ENCODE peak calls at places on chromosomes 11 and 22, in seven cellular contexts. U is ovary, J is spleen, T is stomach, D is transverse colon, X is A549, G is HCT116. F is an unnamed sample.

GRCh38 chr22:22348127-22348814 is 103.7 kb downstream of the VPREB1 start:
- DNase-seq in U (no peak), J (no peak), T (no peak), D (no peak), X (peak; percentile 7), G (peak; percentile 26), F (no peak)

GRCh38 chr11:9815486-9816136 is 151.7 kb downstream of the SWAP70 start:
- DNase-seq in U (no peak), J (no peak), T (no peak), D (no peak), X (peak; percentile 54), G (no peak), F (no peak)

GRCh38 chr11:94128171-94128745 is 383 bp upstream of the PANX1 start:
- DNase-seq in U (no peak), J (peak; percentile 84), T (peak; percentile 38), D (peak; percentile 57), X (no peak), G (no peak), F (no peak)

GRCh38 chr22:20998411-20999336 is 3.2 kb downstream of the THAP7 start:
- DNase-seq in U (no peak), J (no peak), T (no peak), D (no peak), X (no peak), G (no peak), F (no peak)

GRCh38 chr22:32331918-32332725 is 25.5 kb upstream of the RFPL3 start:
- DNase-seq in U (no peak), J (peak; percentile 53), T (peak; percentile 20), D (peak; percentile 2), X (no peak), G (no peak), F (no peak)

GRCh38 chr22:41966225-41966606 is 3.0 kb upstream of the SEPTIN3 start:
- DNase-seq in U (no peak), J (no peak), T (no peak), D (no peak), X (no peak), G (no peak), F (no peak)

GRCh38 chr11:11157201-11157600 is 195.8 kb downstream of the CSNK2A3 start:
- DNase-seq in U (no peak), J (no peak), T (no peak), D (no peak), X (peak; percentile 37), G (peak; percentile 21), F (no peak)

GRCh38 chr11:32141886-32142546 is 51.1 kb downstream of the RCN1 start:
- DNase-seq in U (no peak), J (no peak), T (no peak), D (no peak), X (no peak), G (no peak), F (no peak)

GRCh38 chr11:13098067-13098466 is 89.0 kb downstream of the RASSF10 start:
- DNase-seq in U (no peak), J (no peak), T (no peak), D (no peak), X (peak; percentile 65), G (no peak), F (no peak)

GRCh38 chr22:40220316-40221054 is 42.8 kb downstream of the TNRC6B start:
- DNase-seq in U (peak; percentile 54), J (no peak), T (no peak), D (no peak), X (no peak), G (no peak), F (no peak)

GRCh38 chr11:2554338-2555240 is 109.8 kb downstream of the KCNQ1 start:
- DNase-seq in U (peak; percentile 21), J (peak; percentile 55), T (no peak), D (peak; percentile 2), X (no peak), G (no peak), F (no peak)

GRCh38 chr22:25748704-25749103 is 6.7 kb downstream of the MYO18B start:
- DNase-seq in U (no peak), J (no peak), T (peak; percentile 55), D (peak; percentile 69), X (no peak), G (no peak), F (no peak)

GRCh38 chr11:94895971-94896370 is 77.4 kb downstream of the CWC15 start:
- DNase-seq in U (no peak), J (no peak), T (no peak), D (no peak), X (peak; percentile 18), G (no peak), F (no peak)

GRCh38 chr11:83282084-83282716 is 4.0 kb downstream of the CCDC90B start:
- DNase-seq in U (no peak), J (no peak), T (no peak), D (no peak), X (no peak), G (no peak), F (no peak)

GRCh38 chr11:34284836-34285235 is 73.0 kb downstream of the ABTB2 start:
- DNase-seq in U (no peak), J (no peak), T (no peak), D (no peak), X (no peak), G (no peak), F (no peak)

GRCh38 chr11:5304046-5304445 is 2.3 kb upstream of the OR51B4 start:
- DNase-seq in U (no peak), J (no peak), T (no peak), D (no peak), X (no peak), G (no peak), F (no peak)

GRCh38 chr11:64339754-64340408 is at the start of gene CCDC88B:
- DNase-seq in U (peak; percentile 45), J (peak; percentile 99), T (peak; percentile 66), D (peak; percentile 85), X (no peak), G (no peak), F (peak; percentile 50)

GRCh38 chr22:36384766-36385400 is 2.9 kb downstream of the MYH9 start:
- DNase-seq in U (no peak), J (no peak), T (no peak), D (no peak), X (no peak), G (no peak), F (no peak)

GRCh38 chr11:75667831-75668507 is 869 bp downstream of the MAP6 start:
- DNase-seq in U (peak; percentile 82), J (no peak), T (peak; percentile 33), D (peak; percentile 24), X (peak; percentile 41), G (no peak), F (no peak)

GRCh38 chr11:46222485-46223251 is 54.8 kb upstream of the CREB3L1 start:
- DNase-seq in U (no peak), J (no peak), T (no peak), D (no peak), X (no peak), G (no peak), F (no peak)

GRCh38 chr22:36252754-36253522 is at the start of gene APOL1:
- DNase-seq in U (peak; percentile 54), J (peak; percentile 84), T (peak; percentile 63), D (peak; percentile 71), X (peak; percentile 19), G (no peak), F (no peak)

DNA sequence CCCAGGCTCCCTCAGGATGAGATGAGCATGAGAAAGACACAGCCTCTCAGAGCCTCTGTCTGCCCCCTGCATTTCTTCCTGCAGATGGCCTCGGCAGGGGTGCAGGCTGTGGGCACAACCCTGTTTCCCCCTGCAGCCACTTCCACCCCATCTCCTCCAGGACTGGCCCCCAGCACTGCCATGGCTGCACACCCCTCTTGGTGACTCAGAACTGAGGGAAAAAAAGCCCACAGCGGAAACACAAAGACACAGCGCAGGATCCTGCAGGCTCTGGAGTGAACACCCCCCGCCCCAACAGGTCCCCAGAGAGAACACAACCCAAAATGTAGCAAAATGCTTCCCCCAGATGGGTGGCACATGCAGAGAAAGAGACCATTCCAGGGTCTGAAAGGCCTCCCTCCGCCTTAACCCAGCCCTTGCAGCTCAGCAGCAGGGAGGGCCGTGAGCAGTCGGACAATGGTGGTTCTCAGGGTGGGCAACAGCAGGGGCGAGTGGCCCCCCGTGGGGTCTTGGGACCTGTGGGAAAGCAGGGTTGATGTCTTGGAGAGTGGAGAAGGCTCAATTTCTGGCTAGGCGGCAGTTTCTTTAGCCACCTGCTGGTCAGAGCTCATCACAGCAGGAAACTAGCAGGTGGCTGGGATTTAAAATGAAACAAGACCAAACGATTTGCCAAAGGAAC is 8.0 kb downstream of the TUBGCP6 start:
- DNase-seq in U (no peak), J (no peak), T (no peak), D (no peak), X (peak; percentile 36), G (no peak), F (no peak)
- TF ChIP-seq CTCF in U (no peak), J (peak; percentile 16), T (peak; percentile 24), D (peak; percentile 51), X (peak; percentile 36), G (peak; percentile 40), F (no peak)

GRCh38 chr22:31090217-31091085 is 9.3 kb downstream of the SMTN start:
- DNase-seq in U (no peak), J (no peak), T (no peak), D (peak; percentile 54), X (no peak), G (no peak), F (no peak)
- TF ChIP-seq POLR2A in U (no peak), J (no peak), T (no peak), D (no peak), X (no peak), G (no peak), F (peak; percentile 24)

DNA sequence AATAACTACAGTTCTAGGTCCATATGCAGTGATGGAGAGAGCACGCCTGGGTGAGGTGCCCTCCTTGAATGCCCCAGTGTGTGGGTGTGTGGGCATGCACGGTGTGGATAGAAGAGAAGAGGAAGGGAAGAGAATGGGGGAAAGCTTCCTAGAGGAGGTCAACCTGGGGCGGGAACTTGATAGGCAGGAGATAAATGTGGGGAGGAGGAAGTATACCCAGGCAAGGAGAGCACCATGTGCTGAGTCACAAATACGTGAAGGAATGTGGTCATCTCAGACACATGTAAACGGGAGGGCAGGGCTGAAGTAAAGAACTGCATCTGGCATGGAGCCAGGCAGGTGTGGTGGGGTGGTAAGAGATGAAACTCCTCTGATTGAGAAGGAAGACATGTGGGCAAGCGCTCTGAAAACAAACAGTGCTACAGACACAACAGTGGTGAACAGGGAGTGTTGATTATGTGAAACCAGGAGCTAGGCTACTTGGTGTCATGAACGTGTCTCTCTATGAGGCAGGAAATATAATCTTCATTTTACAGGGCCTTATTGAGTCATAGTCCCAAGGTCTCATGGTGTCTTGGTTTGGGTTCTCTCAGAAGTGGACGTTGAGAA is 61.5 kb upstream of the EED start:
- DNase-seq in U (no peak), J (no peak), T (peak; percentile 74), D (peak; percentile 80), X (peak; percentile 56), G (no peak), F (no peak)
- H3K27ac ChIP-seq in U (no peak overlapping the region), J (no peak overlapping the region), T (no peak overlapping the region), D (no peak overlapping the region), X (peak overlapping the region; percentile 53), G (no peak overlapping the region), F (no peak overlapping the region)

DNA sequence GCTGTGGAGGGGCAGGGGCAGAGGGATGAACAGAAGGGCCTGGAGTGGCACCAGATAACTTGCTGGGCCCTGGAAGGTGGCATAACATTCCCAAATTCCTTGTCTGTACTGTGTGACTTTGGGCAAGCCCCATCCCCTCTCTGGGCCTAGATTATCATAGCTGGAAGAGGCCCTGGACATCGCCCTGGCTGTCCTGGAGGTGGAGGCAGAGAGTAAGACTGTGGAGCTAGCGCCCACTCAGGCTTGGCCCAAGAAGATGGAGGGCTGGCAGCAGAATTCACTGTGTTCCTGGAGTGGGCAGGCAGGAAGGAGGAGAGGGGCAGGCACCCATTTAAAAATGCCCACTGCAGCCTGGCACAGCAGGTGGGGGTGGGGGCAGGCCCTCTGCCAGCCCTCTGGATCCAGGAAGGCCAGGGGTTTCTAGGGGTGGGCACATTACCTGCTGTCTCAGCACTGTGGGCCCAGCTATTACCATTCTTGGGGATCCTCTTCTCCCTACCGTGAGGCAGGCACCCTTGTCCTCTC is 22.6 kb downstream of the ARHGEF17 start:
- DNase-seq in U (no peak), J (no peak), T (no peak), D (no peak), X (peak; percentile 53), G (no peak), F (no peak)
- TF ChIP-seq CTCF in U (no peak), J (no peak), T (no peak), D (no peak), X (no peak), G (peak; percentile 33), F (no peak)